ENCODE peak calls at places on chromosomes 12 and 14, in ten cellular contexts. Y, F, O, G, M, I, J, Z, E and X are unnamed samples.

GRCh38 chr12:84874125-84874824 is 38.3 kb downstream of the SLC6A15 start:
- DNase-seq in Y (peak; percentile 32), F (peak; percentile 8), O (no peak), G (no peak), M (no peak), I (peak; percentile 50), J (no peak), Z (no peak), E (no peak), X (peak; percentile 83)

GRCh38 chr12:115872919-115873357 is 404.6 kb downstream of the MED13L start:
- DNase-seq in Y (no peak), F (no peak), O (no peak), G (no peak), M (no peak), I (peak; percentile 98), J (no peak), Z (no peak), E (no peak), X (no peak)

GRCh38 chr12:107223816-107224215 is 130.5 kb upstream of the CRY1 start:
- DNase-seq in Y (no peak), F (no peak), O (no peak), G (no peak), M (no peak), I (no peak), J (no peak), Z (no peak), E (no peak), X (no peak)

GRCh38 chr12:51647647-51648046 is 56.6 kb downstream of the SCN8A start:
- DNase-seq in Y (no peak), F (no peak), O (no peak), G (no peak), M (no peak), I (no peak), J (no peak), Z (no peak), E (no peak), X (no peak)

GRCh38 chr12:77133566-77133965 is 68.2 kb upstream of the E2F7 start:
- DNase-seq in Y (peak; percentile 54), F (no peak), O (no peak), G (no peak), M (peak; percentile 41), I (no peak), J (no peak), Z (peak; percentile 71), E (no peak), X (peak; percentile 76)

GRCh38 chr14:96083667-96084320 is 44.6 kb downstream of the C14orf132 start:
- DNase-seq in Y (no peak), F (no peak), O (no peak), G (no peak), M (no peak), I (peak; percentile 15), J (no peak), Z (peak; percentile 37), E (no peak), X (no peak)

GRCh38 chr12:107759410-107759809 is 1.5 kb downstream of the PRDM4 start:
- DNase-seq in Y (peak; percentile 70), F (peak; percentile 19), O (no peak), G (no peak), M (peak; percentile 30), I (peak; percentile 46), J (no peak), Z (no peak), E (no peak), X (peak; percentile 74)

GRCh38 chr12:51217133-51217967 is 512 bp downstream of the POU6F1 start:
- DNase-seq in Y (peak; percentile 84), F (no peak), O (peak; percentile 38), G (peak; percentile 50), M (peak; percentile 55), I (no peak), J (peak; percentile 86), Z (peak; percentile 87), E (no peak), X (peak; percentile 15)

GRCh38 chr14:74955229-74955999 is at the start of gene PGF:
- DNase-seq in Y (peak; percentile 90), F (no peak), O (no peak), G (no peak), M (peak; percentile 73), I (peak; percentile 21), J (peak; percentile 85), Z (peak; percentile 90), E (no peak), X (peak; percentile 44)

GRCh38 chr12:56749364-56749763 is 2.8 kb downstream of the PRIM1 start:
- DNase-seq in Y (no peak), F (no peak), O (no peak), G (no peak), M (no peak), I (no peak), J (no peak), Z (no peak), E (no peak), X (no peak)

GRCh38 chr12:22409071-22409951 is 74.8 kb upstream of the ST8SIA1 start:
- DNase-seq in Y (peak; percentile 18), F (no peak), O (no peak), G (no peak), M (no peak), I (no peak), J (no peak), Z (no peak), E (no peak), X (no peak)

GRCh38 chr12:124030008-124030407 is 57.0 kb downstream of the ZNF664 start:
- DNase-seq in Y (peak; percentile 43), F (no peak), O (no peak), G (no peak), M (no peak), I (no peak), J (no peak), Z (no peak), E (no peak), X (peak; percentile 38)

GRCh38 chr12:12736759-12737676 is 19.9 kb downstream of the CDKN1B start:
- DNase-seq in Y (peak; percentile 68), F (no peak), O (no peak), G (no peak), M (peak; percentile 43), I (peak; percentile 11), J (no peak), Z (no peak), E (no peak), X (peak; percentile 67)

GRCh38 chr12:91492648-91493047 is 310.0 kb upstream of the DCN start:
- DNase-seq in Y (no peak), F (no peak), O (no peak), G (no peak), M (no peak), I (no peak), J (no peak), Z (no peak), E (no peak), X (peak; percentile 33)